ENCODE peak calls at places on chromosomes 13 and 19, in five cellular contexts. O, E, F, G and A are unnamed samples.

GRCh38 chr19:39807846-39808364 is 26.1 kb downstream of the DYRK1B start:
- DNase-seq in O (no peak), E (no peak), F (no peak), G (no peak), A (no peak)

GRCh38 chr13:98934243-98934642 is 43.6 kb downstream of the DOCK9 start:
- DNase-seq in O (no peak), E (no peak), F (no peak), G (no peak), A (no peak)

GRCh38 chr13:40982772-40983171 is 36.3 kb downstream of the ELF1 start:
- DNase-seq in O (peak), E (peak), F (no peak), G (peak), A (no peak)

GRCh38 chr13:112825875-112826274 is 136.0 kb downstream of the ATP11A start:
- DNase-seq in O (no peak), E (no peak), F (no peak), G (no peak), A (no peak)

GRCh38 chr13:70630247-70630646 is 522.0 kb upstream of the KLHL1 start:
- DNase-seq in O (no peak), E (no peak), F (no peak), G (peak), A (no peak)

GRCh38 chr13:95497307-95497943 is 55.1 kb upstream of the CLDN10 start:
- DNase-seq in O (no peak), E (no peak), F (no peak), G (no peak), A (no peak)

GRCh38 chr19:12278713-12279112 is 16.0 kb downstream of the ZNF44 start:
- DNase-seq in O (no peak), E (no peak), F (no peak), G (no peak), A (no peak)

GRCh38 chr19:38700933-38701454 is 43.3 kb downstream of the CAPN12 start:
- DNase-seq in O (no peak), E (no peak), F (no peak), G (no peak), A (no peak)

GRCh38 chr19:15641901-15642491 is 1.3 kb downstream of the CYP4F3 start:
- DNase-seq in O (no peak), E (no peak), F (no peak), G (no peak), A (no peak)

GRCh38 chr13:80273717-80274116 is 67.2 kb downstream of the SPRY2 start:
- DNase-seq in O (no peak), E (no peak), F (no peak), G (no peak), A (no peak)

GRCh38 chr13:77980592-77980991 is 62.0 kb upstream of the EDNRB start:
- DNase-seq in O (peak), E (peak), F (peak), G (peak), A (no peak)

GRCh38 chr13:98295371-98295770 is 118.3 kb upstream of the RNF113B start:
- DNase-seq in O (no peak), E (no peak), F (no peak), G (no peak), A (no peak)

GRCh38 chr13:51577690-51578089 is 6.6 kb upstream of the WDFY2 start:
- DNase-seq in O (no peak), E (no peak), F (no peak), G (no peak), A (no peak)

GRCh38 chr13:49545661-49546060 is 39.7 kb downstream of the RCBTB1 start:
- DNase-seq in O (no peak), E (no peak), F (no peak), G (no peak), A (no peak)

GRCh38 chr19:6048348-6048747 is 62.0 kb downstream of the RFX2 start:
- DNase-seq in O (no peak), E (no peak), F (no peak), G (no peak), A (no peak)
- H3K4me3 ChIP-seq in O (no peak), E (no peak), F (no peak), G (no peak), A (no peak)

DNA sequence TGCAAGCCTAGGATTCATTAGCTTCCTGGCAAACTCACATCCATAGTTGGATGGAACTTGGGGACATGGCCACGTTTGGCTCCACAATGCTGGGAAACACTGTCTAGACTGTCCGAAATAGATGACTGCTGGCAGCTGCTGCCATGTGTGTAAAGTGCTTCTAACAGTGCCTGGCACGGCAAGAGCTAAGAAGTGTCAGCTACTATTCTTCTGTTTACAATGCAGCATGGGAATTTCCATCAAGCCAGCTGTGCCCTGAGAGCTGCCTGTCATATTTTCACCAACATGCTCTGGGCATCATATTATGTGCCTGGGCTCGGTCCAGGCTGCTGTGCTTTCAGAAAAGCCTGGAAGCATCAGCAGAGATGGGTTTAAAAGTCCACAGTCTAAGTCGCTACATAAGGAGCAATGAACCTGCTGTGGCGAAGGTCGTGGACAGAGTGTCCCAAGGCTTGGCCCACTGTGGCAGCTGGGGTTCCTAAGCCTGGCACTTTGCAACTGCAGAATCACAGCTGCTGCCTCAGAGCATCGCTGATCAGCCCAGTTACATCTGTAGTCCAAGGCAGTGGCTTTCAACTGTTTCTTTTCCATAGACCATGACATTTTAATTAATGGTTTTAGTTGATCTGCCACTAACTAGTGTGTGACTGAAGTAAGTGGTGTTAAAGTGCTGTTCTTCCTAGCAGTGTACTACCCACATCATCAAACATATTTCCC is 95.6 kb upstream of the C1QTNF9B start:
- DNase-seq in O (no peak), E (no peak), F (no peak), G (no peak), A (no peak)
- H3K4me3 ChIP-seq in O (no peak), E (no peak), F (no peak), G (no peak), A (no peak)

GRCh38 chr19:4052114-4052992 is 14.3 kb downstream of the ZBTB7A start:
- DNase-seq in O (no peak), E (peak), F (no peak), G (no peak), A (no peak)
- H3K4me3 ChIP-seq in O (no peak), E (no peak), F (no peak), G (no peak), A (no peak)

GRCh38 chr19:801030-801860 is 4.0 kb downstream of the PTBP1 start:
- DNase-seq in O (peak), E (peak), F (no peak), G (no peak), A (no peak)
- H3K4me3 ChIP-seq in O (peak), E (no peak), F (peak), G (peak), A (peak)

DNA sequence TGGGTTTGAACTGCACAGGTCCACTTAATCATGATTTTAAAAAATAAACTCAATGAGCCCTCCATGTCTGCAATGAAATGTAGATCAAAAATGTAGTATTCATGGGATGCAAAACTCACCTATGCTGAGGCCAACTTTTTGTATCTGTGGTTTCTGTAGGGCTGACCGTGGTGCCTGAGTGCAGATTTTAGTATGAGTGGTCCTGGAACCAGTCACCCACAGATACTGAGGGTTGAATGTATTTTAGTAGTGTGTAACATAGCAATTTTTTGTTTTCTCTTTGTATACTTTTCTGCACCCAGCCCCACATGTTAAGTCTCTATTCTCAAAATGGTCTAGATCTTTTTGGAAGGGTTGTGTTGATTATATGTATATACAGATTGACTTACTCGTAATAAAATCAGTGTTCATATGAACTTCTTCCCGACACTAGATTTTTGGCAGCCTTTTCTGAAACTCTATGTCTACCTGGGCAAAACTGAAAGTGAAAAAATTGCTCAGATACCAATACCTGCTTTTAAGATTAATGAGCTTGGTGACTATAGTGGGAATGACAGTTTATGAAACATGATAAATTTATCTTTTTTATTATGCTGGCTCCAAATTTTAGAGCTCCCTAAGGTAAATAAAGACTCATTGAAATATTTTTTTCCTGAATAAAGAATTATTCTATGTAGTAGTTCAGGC is 51.6 kb downstream of the DNAJC15 start:
- DNase-seq in O (no peak), E (no peak), F (no peak), G (no peak), A (no peak)
- H3K4me3 ChIP-seq in O (no peak), E (no peak), F (no peak), G (no peak), A (no peak)

DNA sequence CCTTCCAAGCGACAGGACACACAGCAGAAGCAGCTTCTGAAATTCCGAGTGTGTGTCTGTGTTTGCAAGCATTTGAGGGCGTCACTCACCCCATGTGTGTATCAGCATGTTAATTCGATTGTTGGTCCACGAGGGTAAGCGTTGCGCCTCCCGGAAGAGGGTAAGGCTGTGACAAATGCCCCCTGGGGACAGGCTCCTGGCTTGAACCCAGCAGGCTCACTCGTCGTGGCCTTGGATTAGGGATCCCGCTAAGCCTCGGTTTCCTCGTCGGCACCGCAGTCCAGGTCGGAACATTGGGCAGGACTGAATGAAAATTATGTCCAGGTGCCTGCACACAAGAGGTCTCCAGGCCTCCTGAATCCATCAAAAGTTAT is 606 bp upstream of the STXBP2 start:
- DNase-seq in O (no peak), E (no peak), F (no peak), G (no peak), A (no peak)
- H3K4me3 ChIP-seq in O (peak), E (no peak), F (peak), G (no peak), A (no peak)

DNA sequence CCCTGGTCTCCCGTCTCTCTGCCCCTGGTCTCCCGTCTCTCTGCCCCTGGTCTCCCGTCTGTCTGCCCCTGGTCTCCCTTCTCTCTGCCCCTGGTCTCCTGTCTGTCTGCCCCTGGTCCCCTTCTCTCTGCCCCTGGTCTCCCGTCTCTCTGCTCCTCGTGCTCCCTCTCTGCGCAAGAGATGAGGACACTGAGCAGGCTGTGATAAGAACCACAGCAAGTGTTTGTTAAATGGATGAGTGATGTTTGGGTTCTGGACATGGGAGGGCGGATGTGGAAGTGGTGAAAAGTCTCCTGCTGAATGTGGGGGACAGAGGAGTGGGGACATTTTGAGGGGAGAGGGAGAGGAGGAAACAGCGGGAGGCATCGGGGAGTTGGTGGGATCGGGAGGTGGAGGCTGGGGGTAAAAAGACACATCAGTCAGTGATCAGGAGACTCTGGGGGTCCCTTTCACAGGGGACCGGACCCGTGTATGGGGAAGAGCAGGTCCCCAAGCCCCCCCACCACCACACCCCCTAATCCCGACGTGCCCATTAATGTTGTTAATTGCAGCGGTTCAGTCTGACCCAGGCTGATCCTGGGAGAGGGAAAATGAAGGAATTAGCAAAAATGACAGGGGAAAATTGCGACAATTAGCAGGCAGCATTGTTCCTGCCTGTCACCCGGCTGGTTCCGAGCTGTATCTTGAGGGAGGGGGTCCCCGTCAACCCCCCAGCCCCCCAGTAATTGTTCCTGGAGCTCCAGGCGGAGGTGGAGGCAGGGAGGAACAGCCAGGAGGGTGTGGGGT is 8.1 kb downstream of the NPAS1 start:
- DNase-seq in O (no peak), E (no peak), F (no peak), G (no peak), A (no peak)
- H3K4me3 ChIP-seq in O (no peak), E (no peak), F (no peak), G (no peak), A (no peak)

GRCh38 chr19:49534632-49535385 is 7.0 kb downstream of the RCN3 start:
- DNase-seq in O (no peak), E (no peak), F (no peak), G (no peak), A (no peak)
- H3K4me3 ChIP-seq in O (no peak), E (peak), F (no peak), G (no peak), A (no peak)